ENCODE peak calls at places on chromosomes 2 and 18, in six cellular contexts. L is Panc1, W is psoas muscle, M is AG04449, K is neural progenitor cell, H is uterus. Q is an unnamed sample.

GRCh38 chr2:136051725-136052048 is 66.3 kb upstream of the DARS1 start:
- DNase-seq in L (no peak), W (no peak), M (no peak), K (no peak), H (no peak), Q (no peak)

GRCh38 chr18:13539843-13540535 is 186.4 kb downstream of the FAM210A start:
- DNase-seq in L (no peak), W (no peak), M (no peak), K (no peak), H (no peak), Q (no peak)

GRCh38 chr2:149160701-149161217 is 122.3 kb downstream of the LYPD6B start:
- DNase-seq in L (no peak), W (no peak), M (no peak), K (peak), H (no peak), Q (no peak)

GRCh38 chr18:47883771-47884413 is 46.6 kb downstream of the SMAD2 start:
- DNase-seq in L (no peak), W (no peak), M (no peak), K (no peak), H (no peak), Q (peak)

GRCh38 chr2:79011485-79011884 is 14.0 kb upstream of the REG3G start:
- DNase-seq in L (no peak), W (no peak), M (no peak), K (no peak), H (no peak), Q (no peak)

GRCh38 chr2:63500398-63500797 is 87.9 kb downstream of the WDPCP start:
- DNase-seq in L (no peak), W (no peak), M (no peak), K (no peak), H (no peak), Q (no peak)

GRCh38 chr2:235889302-235889630 is 278.9 kb downstream of the GBX2 start:
- DNase-seq in L (no peak), W (no peak), M (no peak), K (no peak), H (no peak), Q (no peak)

GRCh38 chr18:69161383-69162028 is 239.2 kb upstream of the DOK6 start:
- DNase-seq in L (no peak), W (no peak), M (peak), K (peak), H (no peak), Q (peak)

GRCh38 chr2:168635065-168635577 is 167.3 kb upstream of the NOSTRIN start:
- DNase-seq in L (no peak), W (peak), M (peak), K (peak), H (peak), Q (no peak)

GRCh38 chr2:27020337-27020948 is 12.3 kb upstream of the TMEM214 start:
- DNase-seq in L (no peak), W (peak), M (no peak), K (no peak), H (peak), Q (no peak)

GRCh38 chr2:197137234-197137633 is 173.3 kb downstream of the ANKRD44 start:
- DNase-seq in L (no peak), W (no peak), M (no peak), K (no peak), H (no peak), Q (no peak)

GRCh38 chr2:181183878-181184553 is 203.6 kb downstream of the UBE2E3 start:
- DNase-seq in L (no peak), W (no peak), M (no peak), K (no peak), H (no peak), Q (no peak)

GRCh38 chr18:26470011-26470637 is 78.2 kb downstream of the KCTD1 start:
- DNase-seq in L (no peak), W (no peak), M (no peak), K (peak), H (no peak), Q (no peak)

GRCh38 chr18:9319333-9319732 is 15.2 kb upstream of the TWSG1 start:
- DNase-seq in L (no peak), W (no peak), M (no peak), K (no peak), H (no peak), Q (no peak)

GRCh38 chr2:124559236-124559635 is 534.1 kb downstream of the CNTNAP5 start:
- DNase-seq in L (no peak), W (no peak), M (no peak), K (no peak), H (no peak), Q (no peak)

GRCh38 chr18:12317664-12318333 is 9.8 kb downstream of the TUBB6 start:
- DNase-seq in L (no peak), W (no peak), M (no peak), K (no peak), H (no peak), Q (no peak)

GRCh38 chr2:28274911-28275685 is 117.6 kb upstream of the FOSL2 start:
- DNase-seq in L (no peak), W (no peak), M (peak), K (peak), H (peak), Q (peak)

GRCh38 chr18:74382481-74382880 is 66.8 kb downstream of the C18orf63 start:
- DNase-seq in L (no peak), W (no peak), M (no peak), K (no peak), H (no peak), Q (no peak)

GRCh38 chr2:121483021-121483420 is 47.7 kb upstream of the RNU4ATAC start:
- DNase-seq in L (no peak), W (no peak), M (no peak), K (no peak), H (no peak), Q (no peak)

GRCh38 chr18:58590231-58590630 is 38.7 kb downstream of the ALPK2 start:
- DNase-seq in L (no peak), W (no peak), M (no peak), K (peak), H (peak), Q (peak)
- TF ChIP-seq CTCF in L (no peak), W (no peak), M (no peak), K (no peak), H (no peak), Q (no peak)

GRCh38 chr18:79884963-79885728 is 66.3 kb downstream of the SLC66A2 start:
- DNase-seq in L (no peak), W (peak), M (no peak), K (no peak), H (no peak), Q (no peak)

GRCh38 chr18:79888016-79888415 is 63.4 kb downstream of the SLC66A2 start:
- DNase-seq in L (no peak), W (no peak), M (no peak), K (no peak), H (no peak), Q (no peak)

GRCh38 chr18:79889569-79889968 is 61.9 kb downstream of the SLC66A2 start:
- DNase-seq in L (no peak), W (no peak), M (no peak), K (no peak), H (no peak), Q (no peak)

GRCh38 chr18:79884296-79884962 is 67.0 kb downstream of the SLC66A2 start:
- DNase-seq in L (no peak), W (no peak), M (no peak), K (no peak), H (no peak), Q (no peak)

GRCh38 chr18:79887181-79888000 is 64.1 kb downstream of the SLC66A2 start:
- DNase-seq in L (no peak), W (no peak), M (no peak), K (no peak), H (no peak), Q (no peak)
- H3K4me3 ChIP-seq in L (no peak), W (no peak), M (no peak), K (no peak), H (no peak), Q (no peak)

GRCh38 chr2:238706673-238707072 is 141.2 kb upstream of the TWIST2 start:
- DNase-seq in L (no peak), W (no peak), M (no peak), K (no peak), H (no peak), Q (no peak)
- TF ChIP-seq CTCF in L (no peak), W (peak), M (peak), K (peak), H (peak), Q (peak)

DNA sequence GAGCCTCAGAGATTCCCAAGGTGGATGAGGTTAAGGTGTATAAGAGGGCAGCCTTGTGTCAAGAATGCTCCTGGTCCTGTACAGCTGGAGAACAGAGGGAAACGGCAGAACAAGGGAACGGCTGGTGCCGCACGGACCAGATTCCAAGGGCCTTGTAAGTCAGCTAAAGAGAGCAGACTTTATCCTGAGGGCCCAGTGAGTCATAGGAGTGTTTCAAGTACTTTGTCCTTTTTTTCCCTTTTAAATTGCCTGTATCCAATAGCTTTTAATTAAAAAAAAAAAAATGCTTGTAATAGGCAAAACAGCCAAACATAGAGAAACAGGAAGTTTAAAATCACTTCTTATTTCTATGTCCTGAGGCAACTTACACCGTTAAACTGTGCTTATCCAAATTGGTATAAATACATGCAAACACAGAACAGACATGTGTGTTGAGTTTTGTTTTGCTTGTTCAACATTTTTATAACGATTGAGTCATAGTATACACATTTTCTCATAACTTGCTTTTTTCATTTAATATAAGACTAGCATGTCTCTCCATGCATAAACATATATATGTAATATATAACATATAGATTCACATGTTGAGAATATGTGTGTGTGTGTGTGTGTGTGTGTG is 42.1 kb upstream of the EVA1A start:
- DNase-seq in L (no peak), W (no peak), M (peak), K (no peak), H (no peak), Q (peak)
- H3K4me3 ChIP-seq in L (no peak), W (no peak), M (no peak), K (no peak), H (no peak), Q (no peak)

DNA sequence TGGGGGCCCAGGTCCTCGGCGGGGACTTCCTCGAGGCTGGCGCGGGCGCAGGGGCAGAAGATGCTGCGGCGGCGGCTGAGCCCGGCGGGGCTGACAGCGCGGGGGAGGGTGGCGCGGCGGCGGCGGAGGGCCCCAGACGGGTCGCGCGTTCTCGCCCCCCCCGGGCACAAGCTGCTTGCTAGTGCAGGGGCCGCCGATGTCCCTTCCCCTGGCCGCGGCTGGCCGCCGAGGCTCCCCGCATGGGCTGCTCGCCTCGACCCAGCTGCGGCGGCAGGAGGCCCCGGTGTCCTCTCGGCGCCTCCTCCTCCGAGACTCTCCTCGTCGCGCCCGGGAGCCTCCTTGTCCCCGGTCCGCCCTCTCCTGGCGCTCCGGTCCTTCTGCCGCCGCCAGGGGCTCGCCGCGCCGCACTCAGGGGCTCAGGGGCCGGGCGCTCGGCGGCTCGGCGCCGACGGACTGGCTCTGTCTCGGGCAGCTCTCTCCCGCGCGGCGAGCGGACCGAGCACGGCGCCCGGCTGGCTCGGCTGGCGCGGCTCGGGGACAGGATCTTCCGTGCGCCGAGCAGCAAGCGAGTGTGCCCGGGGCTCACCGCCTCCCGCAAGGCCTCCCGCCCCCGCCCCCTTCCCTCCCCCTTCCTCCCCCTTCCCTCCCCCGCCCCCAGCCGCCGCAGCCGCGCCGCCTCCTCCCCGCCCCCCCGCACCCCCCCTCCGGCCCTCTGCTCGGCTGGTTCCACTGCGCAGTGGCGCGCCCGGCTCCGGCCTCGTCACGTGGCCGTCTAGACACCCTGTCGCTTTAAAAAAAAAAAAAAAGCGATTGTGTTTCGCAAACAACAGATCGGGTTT is 902 bp upstream of the SMAD7 start:
- DNase-seq in L (no peak), W (peak), M (no peak), K (peak), H (peak), Q (peak)
- TF ChIP-seq CTCF in L (peak), W (peak), M (peak), K (peak), H (peak), Q (peak)

GRCh38 chr2:134927195-134927594 is 8.6 kb downstream of the CCNT2 start:
- DNase-seq in L (no peak), W (no peak), M (no peak), K (no peak), H (no peak), Q (no peak)
- H3K4me3 ChIP-seq in L (no peak), W (peak), M (no peak), K (no peak), H (no peak), Q (no peak)

DNA sequence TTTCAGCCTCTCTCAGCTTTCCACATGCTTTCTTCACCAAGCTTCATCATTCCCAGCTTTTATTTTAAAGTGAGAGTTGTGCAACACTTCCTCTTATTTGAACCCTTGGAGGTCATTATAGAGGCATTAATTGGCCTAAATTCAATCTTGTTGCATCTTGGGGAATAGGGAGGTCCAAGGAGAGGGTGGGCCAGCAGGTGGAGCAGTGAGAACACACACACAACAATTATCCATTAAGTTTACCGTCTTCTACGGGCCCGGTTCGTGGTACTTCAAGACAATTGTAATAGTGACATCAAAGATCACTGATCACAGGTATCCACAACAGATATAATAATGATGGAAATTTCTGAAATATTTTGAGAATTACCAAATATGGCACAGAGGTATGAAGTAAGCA is 457.2 kb upstream of the SMIM21 start:
- DNase-seq in L (no peak), W (no peak), M (no peak), K (no peak), H (no peak), Q (no peak)
- TF ChIP-seq CTCF in L (peak), W (peak), M (no peak), K (peak), H (no peak), Q (no peak)

DNA sequence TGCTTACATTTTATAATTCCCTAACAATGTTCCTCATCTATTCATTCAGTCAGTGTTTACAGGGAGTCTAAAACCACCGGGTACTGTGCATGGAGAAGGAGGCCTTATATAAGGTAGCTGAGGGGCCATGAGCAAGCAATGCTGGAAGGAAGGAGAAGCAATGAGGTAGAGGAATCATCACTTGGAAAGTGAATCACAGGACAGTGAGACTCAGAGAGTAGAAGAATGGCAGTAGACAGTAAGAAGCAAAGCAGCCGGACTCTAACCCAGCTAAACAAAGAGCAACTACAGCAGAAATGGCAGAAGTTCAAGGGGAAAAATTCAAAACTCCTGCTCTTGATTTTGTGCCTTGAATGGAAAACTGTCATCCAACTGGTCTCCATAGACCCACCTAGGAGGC is 68.2 kb downstream of the RBMS1 start:
- DNase-seq in L (no peak), W (no peak), M (no peak), K (no peak), H (no peak), Q (no peak)
- H3K4me3 ChIP-seq in L (no peak), W (no peak), M (no peak), K (no peak), H (no peak), Q (no peak)

GRCh38 chr2:85278361-85278760 is 49.4 kb downstream of the TGOLN2 start:
- DNase-seq in L (no peak), W (no peak), M (no peak), K (no peak), H (no peak), Q (peak)

GRCh38 chr2:85273732-85274731 is 53.8 kb downstream of the TGOLN2 start:
- DNase-seq in L (no peak), W (peak), M (no peak), K (no peak), H (peak), Q (no peak)

GRCh38 chr2:85275984-85276540 is 51.7 kb downstream of the TGOLN2 start:
- DNase-seq in L (no peak), W (no peak), M (no peak), K (no peak), H (no peak), Q (no peak)

GRCh38 chr2:85276571-85277121 is 51.1 kb downstream of the TGOLN2 start:
- DNase-seq in L (no peak), W (no peak), M (no peak), K (no peak), H (no peak), Q (no peak)

DNA sequence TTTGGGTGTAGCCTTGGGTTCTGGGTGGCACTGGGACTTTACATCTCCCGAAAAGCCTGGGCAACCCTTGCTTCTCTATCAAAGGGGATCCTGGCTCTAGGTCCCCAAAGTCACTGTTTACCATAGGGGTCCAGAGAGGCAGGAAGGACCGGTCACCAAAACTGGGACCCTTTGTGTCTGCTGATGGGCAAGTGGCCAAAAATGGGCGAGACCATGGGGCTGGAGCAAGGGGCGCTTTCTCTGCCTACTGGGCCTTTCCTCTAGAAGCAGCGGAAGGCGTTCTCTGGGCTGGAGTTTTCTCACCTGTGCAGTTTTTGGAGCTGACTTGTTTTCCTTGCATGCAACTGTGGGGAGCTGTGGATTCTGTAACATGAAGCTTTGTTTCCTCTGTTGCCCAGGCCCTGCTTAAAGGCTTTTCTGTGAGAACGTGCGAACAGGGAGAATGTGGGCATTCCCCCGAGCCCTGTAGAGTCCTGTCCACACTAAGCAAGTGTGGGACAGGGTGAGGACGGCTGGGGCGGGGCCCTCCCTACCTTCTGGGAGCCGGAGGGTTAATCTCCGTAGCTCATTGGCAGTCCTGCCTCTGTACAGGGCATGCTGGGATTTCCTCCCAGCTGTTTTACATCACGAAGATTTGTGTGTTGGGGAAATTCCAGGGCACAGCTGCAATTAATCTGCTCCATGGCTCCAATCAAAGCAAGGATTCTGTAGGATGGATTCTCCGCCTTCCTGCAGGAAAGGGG is 50.2 kb downstream of the TGOLN2 start:
- DNase-seq in L (no peak), W (no peak), M (no peak), K (peak), H (peak), Q (peak)
- TF ChIP-seq CTCF in L (no peak), W (no peak), M (no peak), K (no peak), H (no peak), Q (no peak)

Q was measured in AG09309.